ENCODE peak calls at places on chromosomes 3 and 15, in four cellular contexts. One of them, this sample, is unnamed.

GRCh38 chr3:66297260-66297863 is 76.6 kb downstream of the SLC25A26 start:
- DNase-seq in HepG2: no peak
- DNase-seq in K562: no peak
- DNase-seq in GM12878: no peak
- DNase-seq in this sample: no peak

GRCh38 chr3:131036200-131036816 is 9.6 kb downstream of the NEK11 start:
- DNase-seq in GM12878: no peak
- DNase-seq in HepG2: no peak
- DNase-seq in K562: no peak
- DNase-seq in this sample: no peak

GRCh38 chr15:25989327-25989726 is 126.2 kb upstream of the ATP10A start:
- DNase-seq in HepG2: no peak
- DNase-seq in GM12878: no peak
- DNase-seq in K562: peak
- DNase-seq in this sample: no peak

GRCh38 chr15:90101130-90101968 is 919 bp downstream of the IDH2 start:
- DNase-seq in GM12878: no peak
- DNase-seq in K562: peak
- DNase-seq in HepG2: no peak
- DNase-seq in this sample: no peak

GRCh38 chr3:186826316-186826977 is 16.1 kb upstream of the ADIPOQ start:
- DNase-seq in GM12878: no peak
- DNase-seq in HepG2: no peak
- DNase-seq in K562: no peak
- DNase-seq in this sample: no peak

GRCh38 chr15:98596131-98596530 is 52.2 kb upstream of the IGF1R start:
- DNase-seq in GM12878: no peak
- DNase-seq in K562: no peak
- DNase-seq in HepG2: no peak
- DNase-seq in this sample: no peak

GRCh38 chr3:159894386-159894785 is 94.2 kb upstream of the IL12A start:
- DNase-seq in K562: no peak
- DNase-seq in HepG2: no peak
- DNase-seq in GM12878: no peak
- DNase-seq in this sample: no peak

GRCh38 chr3:28247286-28247685 is 5.9 kb downstream of the CMC1 start:
- DNase-seq in HepG2: no peak
- DNase-seq in K562: no peak
- DNase-seq in GM12878: no peak
- DNase-seq in this sample: no peak

GRCh38 chr15:95922431-95922830 is 408.1 kb upstream of the NR2F2 start:
- DNase-seq in HepG2: peak
- DNase-seq in GM12878: peak
- DNase-seq in K562: peak
- DNase-seq in this sample: no peak

GRCh38 chr15:64001148-64001547 is 45.1 kb downstream of the DAPK2 start:
- DNase-seq in K562: no peak
- DNase-seq in GM12878: no peak
- DNase-seq in HepG2: no peak
- DNase-seq in this sample: no peak

GRCh38 chr3:72818915-72819314 is 29.3 kb downstream of the SHQ1 start:
- DNase-seq in K562: no peak
- DNase-seq in HepG2: no peak
- DNase-seq in GM12878: no peak
- DNase-seq in this sample: no peak

GRCh38 chr15:83365370-83365938 is 81.0 kb upstream of the BNC1 start:
- DNase-seq in K562: no peak
- DNase-seq in GM12878: no peak
- DNase-seq in HepG2: no peak
- DNase-seq in this sample: peak

GRCh38 chr15:66923438-66923881 is 141.9 kb upstream of the SMAD3 start:
- DNase-seq in HepG2: peak
- DNase-seq in K562: peak
- DNase-seq in GM12878: no peak
- DNase-seq in this sample: peak

GRCh38 chr3:47409688-47410416 is 29.0 kb downstream of the PTPN23 start:
- DNase-seq in HepG2: no peak
- DNase-seq in GM12878: no peak
- DNase-seq in K562: no peak
- DNase-seq in this sample: no peak

GRCh38 chr15:48945386-48945785 is 18.3 kb downstream of the SHC4 start:
- DNase-seq in GM12878: no peak
- DNase-seq in HepG2: no peak
- DNase-seq in K562: no peak
- DNase-seq in this sample: no peak

GRCh38 chr3:133926736-133927542 is 31.3 kb upstream of the RAB6B start:
- DNase-seq in K562: peak
- DNase-seq in GM12878: no peak
- DNase-seq in HepG2: no peak
- DNase-seq in this sample: peak

GRCh38 chr3:191070201-191070600 is 128.8 kb upstream of the OSTN start:
- DNase-seq in GM12878: no peak
- DNase-seq in HepG2: no peak
- DNase-seq in K562: no peak
- DNase-seq in this sample: no peak

GRCh38 chr15:98381446-98381845 is 266.9 kb upstream of the IGF1R start:
- DNase-seq in GM12878: no peak
- DNase-seq in HepG2: no peak
- DNase-seq in K562: no peak
- DNase-seq in this sample: no peak

GRCh38 chr15:29400701-29401100 is 131.1 kb upstream of the NSMCE3 start:
- DNase-seq in K562: no peak
- DNase-seq in HepG2: no peak
- DNase-seq in GM12878: no peak
- DNase-seq in this sample: no peak

GRCh38 chr3:65854606-65855304 is 184.0 kb downstream of the MAGI1 start:
- DNase-seq in K562: no peak
- DNase-seq in GM12878: no peak
- DNase-seq in HepG2: no peak
- DNase-seq in this sample: no peak

GRCh38 chr3:4994823-4995499 is 15.7 kb downstream of the BHLHE40 start:
- DNase-seq in K562: peak
- DNase-seq in HepG2: peak
- DNase-seq in GM12878: no peak
- DNase-seq in this sample: no peak

GRCh38 chr3:109137766-109138165 is 1.2 kb downstream of the C3orf85 start:
- DNase-seq in K562: no peak
- DNase-seq in GM12878: no peak
- DNase-seq in HepG2: no peak
- DNase-seq in this sample: peak

GRCh38 chr3:181691951-181692849 is 19.5 kb upstream of the SOX2 start:
- DNase-seq in HepG2: no peak
- DNase-seq in GM12878: no peak
- DNase-seq in K562: no peak
- DNase-seq in this sample: no peak

GRCh38 chr3:171315919-171316318 is 144.3 kb downstream of the TNIK start:
- DNase-seq in GM12878: no peak
- DNase-seq in K562: peak
- DNase-seq in HepG2: no peak
- DNase-seq in this sample: no peak

GRCh38 chr3:149813367-149814281 is 609 bp downstream of the RNF13 start:
- DNase-seq in HepG2: peak
- DNase-seq in K562: peak
- DNase-seq in GM12878: no peak
- DNase-seq in this sample: peak

GRCh38 chr3:149816326-149816725 is 3.3 kb downstream of the RNF13 start:
- DNase-seq in K562: no peak
- DNase-seq in GM12878: no peak
- DNase-seq in HepG2: no peak
- DNase-seq in this sample: no peak

GRCh38 chr3:149815728-149816127 is 2.7 kb downstream of the RNF13 start:
- DNase-seq in K562: no peak
- DNase-seq in GM12878: no peak
- DNase-seq in HepG2: no peak
- DNase-seq in this sample: no peak

GRCh38 chr3:149816986-149817385 is 4.0 kb downstream of the RNF13 start:
- DNase-seq in K562: no peak
- DNase-seq in GM12878: no peak
- DNase-seq in HepG2: no peak
- DNase-seq in this sample: no peak

DNA sequence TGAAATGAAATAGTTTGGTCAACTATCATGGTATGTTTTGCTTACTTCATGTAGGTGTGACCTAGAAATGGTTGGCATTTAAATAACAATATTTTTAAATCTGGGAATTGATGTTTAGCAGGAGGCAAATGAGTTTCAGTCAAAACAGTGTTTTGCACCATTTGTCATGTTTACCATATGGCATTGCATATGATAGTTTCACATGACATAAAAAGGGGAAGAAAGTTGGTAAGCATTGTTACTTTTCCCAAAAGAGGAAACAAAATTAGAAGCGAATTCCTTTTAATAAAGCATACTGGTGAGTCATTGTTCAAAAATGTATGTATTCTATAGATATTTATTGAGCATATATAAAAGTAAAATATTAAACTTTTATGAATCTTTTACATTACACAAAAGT is 2.3 kb downstream of the RNF13 start:
- DNase-seq in GM12878: no peak
- DNase-seq in HepG2: no peak
- DNase-seq in K562: no peak
- DNase-seq in this sample: no peak
- TF ChIP-seq TARDBP in GM12878: no peak
- TF ChIP-seq TARDBP in HepG2: no peak
- TF ChIP-seq TARDBP in K562: no peak
- TF ChIP-seq TARDBP in this sample: no peak

GRCh38 chr3:169146112-169146665 is 517.3 kb downstream of the MECOM start:
- DNase-seq in GM12878: no peak
- DNase-seq in K562: peak
- DNase-seq in HepG2: no peak
- DNase-seq in this sample: peak
- TF ChIP-seq BHLHE40 in GM12878: no peak
- TF ChIP-seq BHLHE40 in K562: peak
- TF ChIP-seq BHLHE40 in HepG2: no peak
- TF ChIP-seq BHLHE40 in this sample: no peak

GRCh38 chr3:38585791-38586420 is 63.6 kb downstream of the SCN5A start:
- DNase-seq in K562: no peak
- DNase-seq in HepG2: no peak
- DNase-seq in GM12878: no peak
- DNase-seq in this sample: no peak
- TF ChIP-seq TARDBP in K562: no peak
- TF ChIP-seq TARDBP in HepG2: no peak
- TF ChIP-seq TARDBP in GM12878: no peak
- TF ChIP-seq TARDBP in this sample: no peak

GRCh38 chr3:173789530-173789929 is 392.0 kb downstream of the NLGN1 start:
- DNase-seq in GM12878: no peak
- DNase-seq in HepG2: no peak
- DNase-seq in K562: no peak
- DNase-seq in this sample: no peak

DNA sequence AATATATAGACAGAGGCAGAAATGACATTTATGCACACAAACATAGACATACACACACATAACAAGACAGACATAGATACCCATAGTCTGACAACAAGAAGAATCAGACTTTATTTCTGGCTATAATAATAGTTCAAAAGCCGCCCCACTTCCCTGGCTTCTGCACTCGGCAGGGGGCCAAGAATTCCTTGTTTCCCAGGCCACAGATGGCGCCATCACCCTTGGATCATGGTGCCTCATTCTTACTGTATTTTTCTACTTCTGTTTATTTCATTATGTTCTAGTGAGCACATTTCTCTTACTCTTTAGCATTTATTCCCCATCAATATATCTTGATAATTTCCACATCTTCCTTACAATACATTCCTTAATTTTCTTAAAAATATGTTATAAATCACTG is 387.5 kb downstream of the NLGN1 start:
- DNase-seq in HepG2: no peak
- DNase-seq in GM12878: no peak
- DNase-seq in K562: no peak
- DNase-seq in this sample: peak
- TF ChIP-seq BHLHE40 in HepG2: no peak
- TF ChIP-seq BHLHE40 in GM12878: no peak
- TF ChIP-seq BHLHE40 in K562: no peak
- TF ChIP-seq BHLHE40 in this sample: no peak

DNA sequence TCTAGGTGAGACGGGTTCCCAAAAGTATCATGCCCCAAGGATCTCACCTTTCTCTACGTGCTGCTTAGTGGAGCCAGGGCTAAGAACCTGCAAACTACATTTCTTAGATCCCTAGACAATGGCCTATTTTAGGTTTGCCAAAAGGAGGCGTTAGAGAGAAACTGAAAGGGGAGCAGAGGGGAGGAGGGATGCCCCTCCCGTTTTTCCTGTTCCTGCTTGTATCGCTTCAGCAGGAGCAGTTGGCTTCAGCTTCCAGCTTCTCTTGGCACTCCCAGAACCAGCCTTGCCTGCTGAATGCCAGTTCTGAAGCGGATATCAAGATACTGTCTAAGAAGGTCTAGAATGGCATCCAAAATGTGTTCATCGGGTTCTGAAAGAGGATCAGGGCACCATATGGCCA is 58.4 kb upstream of the ABHD17C start:
- DNase-seq in HepG2: peak
- DNase-seq in K562: peak
- DNase-seq in GM12878: no peak
- DNase-seq in this sample: no peak
- TF ChIP-seq TARDBP in HepG2: no peak
- TF ChIP-seq TARDBP in K562: no peak
- TF ChIP-seq TARDBP in GM12878: no peak
- TF ChIP-seq TARDBP in this sample: no peak

GRCh38 chr3:60979861-60980739 is 271.2 kb downstream of the FHIT start:
- DNase-seq in HepG2: no peak
- DNase-seq in K562: no peak
- DNase-seq in GM12878: no peak
- DNase-seq in this sample: no peak
- TF ChIP-seq BHLHE40 in HepG2: no peak
- TF ChIP-seq BHLHE40 in K562: no peak
- TF ChIP-seq BHLHE40 in GM12878: no peak
- TF ChIP-seq BHLHE40 in this sample: no peak

This sample was measured in HEK293T.